ENCODE peak calls at places on chromosomes 7 and 10, in four cellular contexts. P, L, Q and T are unnamed samples.

GRCh38 chr10:104274762-104275721 is 6.1 kb downstream of the GSTO2 start:
- DNase-seq in P (peak; percentile 70), L (peak; percentile 61), Q (peak; percentile 29), T (no peak)

GRCh38 chr7:150406565-150407421 is 27.7 kb downstream of the ZNF775 start:
- DNase-seq in P (peak; percentile 27), L (peak; percentile 53), Q (no peak), T (no peak)

GRCh38 chr7:99864041-99864440 is 12.8 kb downstream of the OR2AE1 start:
- DNase-seq in P (peak; percentile 18), L (no peak), Q (peak; percentile 46), T (no peak)

GRCh38 chr7:68470836-68471235 is 1127.4 kb upstream of the AUTS2 start:
- DNase-seq in P (no peak), L (no peak), Q (no peak), T (no peak)

GRCh38 chr7:131109011-131109756 is 218.5 kb upstream of the MKLN1 start:
- DNase-seq in P (peak; percentile 84), L (no peak), Q (peak; percentile 13), T (no peak)

GRCh38 chr10:48466611-48467240 is 138.1 kb downstream of the ARHGAP22 start:
- DNase-seq in P (no peak), L (peak; percentile 39), Q (no peak), T (no peak)

GRCh38 chr10:1180836-1181235 is 124.7 kb downstream of the WDR37 start:
- DNase-seq in P (no peak), L (peak; percentile 19), Q (no peak), T (no peak)

GRCh38 chr7:21762469-21762868 is 183.2 kb downstream of the CDCA7L start:
- DNase-seq in P (no peak), L (no peak), Q (no peak), T (no peak)

GRCh38 chr7:152231089-152231488 is 204.7 kb downstream of the KMT2C start:
- DNase-seq in P (no peak), L (no peak), Q (no peak), T (no peak)

GRCh38 chr10:78299861-78300453 is 266.3 kb downstream of the RPS24 start:
- DNase-seq in P (peak; percentile 21), L (no peak), Q (peak; percentile 29), T (no peak)

GRCh38 chr10:72426982-72427381 is 72.3 kb upstream of the DNAJB12 start:
- DNase-seq in P (no peak), L (no peak), Q (no peak), T (no peak)

GRCh38 chr10:132429281-132430230 is 32.6 kb downstream of the PWWP2B start:
- DNase-seq in P (no peak), L (no peak), Q (no peak), T (no peak)

GRCh38 chr7:1095621-1096155 is 7.8 kb downstream of the GPER1 start:
- DNase-seq in P (no peak), L (peak; percentile 51), Q (peak; percentile 24), T (peak; percentile 87)

GRCh38 chr10:24569828-24570657 is 153.6 kb downstream of the ARHGAP21 start:
- DNase-seq in P (no peak), L (no peak), Q (no peak), T (no peak)

GRCh38 chr7:127598318-127598717 is 4.8 kb downstream of the FSCN3 start:
- DNase-seq in P (peak; percentile 29), L (no peak), Q (no peak), T (no peak)

GRCh38 chr10:103734731-103735130 is 120.6 kb downstream of the SH3PXD2A start:
- DNase-seq in P (peak; percentile 51), L (no peak), Q (no peak), T (no peak)

GRCh38 chr7:98323597-98324322 is 42.3 kb downstream of the BRI3 start:
- DNase-seq in P (peak; percentile 24), L (no peak), Q (peak; percentile 81), T (peak; percentile 41)

GRCh38 chr10:119245272-119245671 is 37.9 kb downstream of the GRK5 start:
- DNase-seq in P (no peak), L (no peak), Q (no peak), T (no peak)

GRCh38 chr7:149261321-149261828 is 621 bp upstream of the ZNF783 start:
- DNase-seq in P (peak; percentile 91), L (no peak), Q (peak; percentile 62), T (no peak)

GRCh38 chr7:70587739-70588138 is 544.2 kb upstream of the GALNT17 start:
- DNase-seq in P (no peak), L (no peak), Q (no peak), T (no peak)

GRCh38 chr7:135980665-135981180 is 3.6 kb upstream of the MTPN start:
- DNase-seq in P (peak; percentile 90), L (no peak), Q (peak; percentile 59), T (no peak)

GRCh38 chr7:133135451-133135850 is 53.6 kb upstream of the CHCHD3 start:
- DNase-seq in P (peak; percentile 7), L (no peak), Q (no peak), T (no peak)

GRCh38 chr10:26555719-26556368 is 117.7 kb downstream of the APBB1IP start:
- DNase-seq in P (peak; percentile 96), L (peak; percentile 74), Q (peak; percentile 29), T (peak; percentile 75)

GRCh38 chr7:80583901-80584300 is 54.5 kb upstream of the CD36 start:
- DNase-seq in P (no peak), L (peak; percentile 40), Q (no peak), T (no peak)

GRCh38 chr7:98051118-98051744 is 55.4 kb upstream of the LMTK2 start:
- DNase-seq in P (no peak), L (no peak), Q (no peak), T (no peak)

GRCh38 chr10:100986952-100987684 is at the start of the genes MRPL43 and TWNK:
- DNase-seq in P (peak; percentile 92), L (peak; percentile 93), Q (peak; percentile 73), T (peak; percentile 89)

GRCh38 chr7:136883046-136883445 is 14.6 kb downstream of the CHRM2 start:
- DNase-seq in P (peak; percentile 12), L (no peak), Q (peak; percentile 9), T (no peak)

GRCh38 chr10:69268761-69269416 is 9.4 kb upstream of the HK1 start:
- DNase-seq in P (peak; percentile 13), L (no peak), Q (no peak), T (no peak)